ENCODE peak calls at places on chromosomes 12 and 14, in ten cellular contexts. One of them, this sample, is unnamed.

GRCh38 chr12:13193403-13194100 is 3.0 kb upstream of the EMP1 start:
- DNase-seq in SK-N-SH: no peak
- DNase-seq in IMR-90: no peak
- DNase-seq in CD4-positive, alpha-beta T cell: no peak
- DNase-seq in OCI-LY7: no peak
- DNase-seq in CD14-positive monocyte: no peak
- DNase-seq in neural crest cell: no peak
- DNase-seq in Caco-2: no peak
- DNase-seq in osteocyte: no peak
- DNase-seq in brain microvascular endothelial cell: no peak
- DNase-seq in this sample: no peak

GRCh38 chr12:100043657-100044056 is 58.9 kb upstream of the ANKS1B start:
- DNase-seq in SK-N-SH: no peak
- DNase-seq in IMR-90: no peak
- DNase-seq in CD4-positive, alpha-beta T cell: no peak
- DNase-seq in OCI-LY7: no peak
- DNase-seq in CD14-positive monocyte: no peak
- DNase-seq in neural crest cell: no peak
- DNase-seq in Caco-2: no peak
- DNase-seq in osteocyte: no peak
- DNase-seq in brain microvascular endothelial cell: no peak
- DNase-seq in this sample: no peak

GRCh38 chr12:18165422-18165871 is 75.5 kb upstream of the RERGL start:
- DNase-seq in SK-N-SH: no peak
- DNase-seq in IMR-90: peak; percentile 20
- DNase-seq in CD4-positive, alpha-beta T cell: no peak
- DNase-seq in OCI-LY7: peak; percentile 25
- DNase-seq in CD14-positive monocyte: no peak
- DNase-seq in neural crest cell: no peak
- DNase-seq in Caco-2: no peak
- DNase-seq in osteocyte: no peak
- DNase-seq in brain microvascular endothelial cell: peak; percentile 52
- DNase-seq in this sample: no peak

GRCh38 chr12:19227190-19227879 is 97.8 kb downstream of the PLEKHA5 start:
- DNase-seq in SK-N-SH: no peak
- DNase-seq in IMR-90: no peak
- DNase-seq in CD4-positive, alpha-beta T cell: no peak
- DNase-seq in OCI-LY7: no peak
- DNase-seq in CD14-positive monocyte: no peak
- DNase-seq in neural crest cell: no peak
- DNase-seq in Caco-2: no peak
- DNase-seq in osteocyte: no peak
- DNase-seq in brain microvascular endothelial cell: no peak
- DNase-seq in this sample: no peak

GRCh38 chr14:103139371-103140016 is 16.2 kb downstream of the TNFAIP2 start:
- DNase-seq in SK-N-SH: no peak
- DNase-seq in IMR-90: no peak
- DNase-seq in CD4-positive, alpha-beta T cell: no peak
- DNase-seq in OCI-LY7: no peak
- DNase-seq in CD14-positive monocyte: no peak
- DNase-seq in neural crest cell: no peak
- DNase-seq in Caco-2: no peak
- DNase-seq in osteocyte: no peak
- DNase-seq in brain microvascular endothelial cell: no peak
- DNase-seq in this sample: no peak

GRCh38 chr12:11746024-11746771 is 96.7 kb downstream of the ETV6 start:
- DNase-seq in SK-N-SH: no peak
- DNase-seq in IMR-90: peak; percentile 55
- DNase-seq in CD4-positive, alpha-beta T cell: no peak
- DNase-seq in OCI-LY7: peak; percentile 51
- DNase-seq in CD14-positive monocyte: peak; percentile 85
- DNase-seq in neural crest cell: no peak
- DNase-seq in Caco-2: no peak
- DNase-seq in osteocyte: no peak
- DNase-seq in brain microvascular endothelial cell: no peak
- DNase-seq in this sample: no peak

GRCh38 chr14:37202265-37202664 is 4.5 kb downstream of the MIPOL1 start:
- DNase-seq in SK-N-SH: no peak
- DNase-seq in IMR-90: peak; percentile 45
- DNase-seq in CD4-positive, alpha-beta T cell: no peak
- DNase-seq in OCI-LY7: no peak
- DNase-seq in CD14-positive monocyte: no peak
- DNase-seq in neural crest cell: no peak
- DNase-seq in Caco-2: no peak
- DNase-seq in osteocyte: no peak
- DNase-seq in brain microvascular endothelial cell: peak; percentile 7
- DNase-seq in this sample: no peak

GRCh38 chr14:105852378-105853088 is 326.1 kb downstream of the TMEM121 start:
- DNase-seq in SK-N-SH: peak; percentile 47
- DNase-seq in IMR-90: no peak
- DNase-seq in CD4-positive, alpha-beta T cell: no peak
- DNase-seq in OCI-LY7: peak; percentile 78
- DNase-seq in CD14-positive monocyte: no peak
- DNase-seq in neural crest cell: no peak
- DNase-seq in Caco-2: peak; percentile 27
- DNase-seq in osteocyte: no peak
- DNase-seq in brain microvascular endothelial cell: no peak
- DNase-seq in this sample: no peak

GRCh38 chr12:93616584-93617101 is 44.2 kb downstream of the SOCS2 start:
- DNase-seq in SK-N-SH: no peak
- DNase-seq in IMR-90: peak; percentile 81
- DNase-seq in CD4-positive, alpha-beta T cell: no peak
- DNase-seq in OCI-LY7: no peak
- DNase-seq in CD14-positive monocyte: no peak
- DNase-seq in neural crest cell: no peak
- DNase-seq in Caco-2: no peak
- DNase-seq in osteocyte: peak; percentile 48
- DNase-seq in brain microvascular endothelial cell: no peak
- DNase-seq in this sample: no peak

GRCh38 chr14:103028161-103028767 is 29.1 kb downstream of the CDC42BPB start:
- DNase-seq in SK-N-SH: no peak
- DNase-seq in IMR-90: no peak
- DNase-seq in CD4-positive, alpha-beta T cell: no peak
- DNase-seq in OCI-LY7: no peak
- DNase-seq in CD14-positive monocyte: no peak
- DNase-seq in neural crest cell: no peak
- DNase-seq in Caco-2: no peak
- DNase-seq in osteocyte: no peak
- DNase-seq in brain microvascular endothelial cell: no peak
- DNase-seq in this sample: no peak

GRCh38 chr14:85439696-85440328 is 90.1 kb upstream of the FLRT2 start:
- DNase-seq in SK-N-SH: no peak
- DNase-seq in IMR-90: no peak
- DNase-seq in CD4-positive, alpha-beta T cell: no peak
- DNase-seq in OCI-LY7: no peak
- DNase-seq in CD14-positive monocyte: no peak
- DNase-seq in neural crest cell: no peak
- DNase-seq in Caco-2: no peak
- DNase-seq in osteocyte: no peak
- DNase-seq in brain microvascular endothelial cell: peak; percentile 45
- DNase-seq in this sample: no peak

GRCh38 chr12:1592444-1593231 is 1.7 kb downstream of the FBXL14 start:
- DNase-seq in SK-N-SH: peak; percentile 66
- DNase-seq in IMR-90: peak; percentile 84
- DNase-seq in CD4-positive, alpha-beta T cell: peak; percentile 33
- DNase-seq in OCI-LY7: peak; percentile 77
- DNase-seq in CD14-positive monocyte: no peak
- DNase-seq in neural crest cell: peak; percentile 39
- DNase-seq in Caco-2: no peak
- DNase-seq in osteocyte: no peak
- DNase-seq in brain microvascular endothelial cell: peak; percentile 72
- DNase-seq in this sample: peak; percentile 36
- TF ChIP-seq CTCF in SK-N-SH: no peak
- TF ChIP-seq CTCF in IMR-90: peak; percentile 11
- TF ChIP-seq CTCF in CD4-positive, alpha-beta T cell: no peak
- TF ChIP-seq CTCF in OCI-LY7: peak; percentile 19
- TF ChIP-seq CTCF in CD14-positive monocyte: no peak
- TF ChIP-seq CTCF in neural crest cell: peak; percentile 41
- TF ChIP-seq CTCF in Caco-2: no peak
- TF ChIP-seq CTCF in osteocyte: peak; percentile 25
- TF ChIP-seq CTCF in brain microvascular endothelial cell: peak; percentile 39
- TF ChIP-seq CTCF in this sample: no peak

GRCh38 chr14:94142836-94143235 is 13.4 kb upstream of the IFI27L2 start:
- DNase-seq in SK-N-SH: no peak
- DNase-seq in IMR-90: no peak
- DNase-seq in CD4-positive, alpha-beta T cell: no peak
- DNase-seq in OCI-LY7: no peak
- DNase-seq in CD14-positive monocyte: no peak
- DNase-seq in neural crest cell: no peak
- DNase-seq in Caco-2: no peak
- DNase-seq in osteocyte: no peak
- DNase-seq in brain microvascular endothelial cell: no peak
- DNase-seq in this sample: no peak

GRCh38 chr14:94143239-94143638 is 13.8 kb upstream of the IFI27L2 start:
- DNase-seq in SK-N-SH: no peak
- DNase-seq in IMR-90: no peak
- DNase-seq in CD4-positive, alpha-beta T cell: no peak
- DNase-seq in OCI-LY7: peak; percentile 41
- DNase-seq in CD14-positive monocyte: no peak
- DNase-seq in neural crest cell: no peak
- DNase-seq in Caco-2: no peak
- DNase-seq in osteocyte: peak; percentile 32
- DNase-seq in brain microvascular endothelial cell: no peak
- DNase-seq in this sample: no peak

GRCh38 chr14:94145902-94146527 is 16.6 kb upstream of the IFI27L2 start:
- DNase-seq in SK-N-SH: no peak
- DNase-seq in IMR-90: no peak
- DNase-seq in CD4-positive, alpha-beta T cell: no peak
- DNase-seq in OCI-LY7: peak; percentile 58
- DNase-seq in CD14-positive monocyte: no peak
- DNase-seq in neural crest cell: no peak
- DNase-seq in Caco-2: no peak
- DNase-seq in osteocyte: peak; percentile 34
- DNase-seq in brain microvascular endothelial cell: no peak
- DNase-seq in this sample: no peak

GRCh38 chr14:94143711-94144110 is 14.3 kb upstream of the IFI27L2 start:
- DNase-seq in SK-N-SH: no peak
- DNase-seq in IMR-90: no peak
- DNase-seq in CD4-positive, alpha-beta T cell: no peak
- DNase-seq in OCI-LY7: no peak
- DNase-seq in CD14-positive monocyte: no peak
- DNase-seq in neural crest cell: no peak
- DNase-seq in Caco-2: no peak
- DNase-seq in osteocyte: peak; percentile 30
- DNase-seq in brain microvascular endothelial cell: no peak
- DNase-seq in this sample: no peak

DNA sequence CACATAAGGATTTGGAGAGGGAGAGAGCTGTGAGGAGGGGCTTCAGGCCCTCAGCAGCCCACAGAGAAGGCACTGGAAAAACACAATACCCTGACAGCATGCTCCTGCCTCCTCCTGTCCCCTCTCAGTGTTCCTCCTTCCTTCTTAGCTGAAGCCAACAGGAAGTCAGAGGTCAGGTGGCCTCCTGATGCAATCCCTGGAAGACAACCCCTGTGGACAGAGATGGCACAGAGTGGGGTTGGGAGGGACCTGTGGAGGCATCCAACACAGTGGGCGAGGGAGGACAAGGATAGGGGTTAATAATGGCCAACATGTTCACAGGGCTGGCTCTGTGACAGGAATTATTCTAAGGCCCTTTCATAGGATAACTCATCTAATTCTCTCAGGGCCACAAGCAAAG is 15.4 kb upstream of the IFI27L2 start:
- DNase-seq in SK-N-SH: no peak
- DNase-seq in IMR-90: no peak
- DNase-seq in CD4-positive, alpha-beta T cell: no peak
- DNase-seq in OCI-LY7: no peak
- DNase-seq in CD14-positive monocyte: no peak
- DNase-seq in neural crest cell: no peak
- DNase-seq in Caco-2: no peak
- DNase-seq in osteocyte: peak; percentile 48
- DNase-seq in brain microvascular endothelial cell: no peak
- DNase-seq in this sample: no peak
- TF ChIP-seq CTCF in SK-N-SH: no peak
- TF ChIP-seq CTCF in IMR-90: no peak
- TF ChIP-seq CTCF in CD4-positive, alpha-beta T cell: no peak
- TF ChIP-seq CTCF in OCI-LY7: no peak
- TF ChIP-seq CTCF in CD14-positive monocyte: no peak
- TF ChIP-seq CTCF in neural crest cell: no peak
- TF ChIP-seq CTCF in Caco-2: no peak
- TF ChIP-seq CTCF in osteocyte: no peak
- TF ChIP-seq CTCF in brain microvascular endothelial cell: no peak
- TF ChIP-seq CTCF in this sample: no peak

GRCh38 chr12:89706551-89707348 is 1.9 kb downstream of the ATP2B1 start:
- DNase-seq in SK-N-SH: peak; percentile 27
- DNase-seq in IMR-90: peak; percentile 19
- DNase-seq in CD4-positive, alpha-beta T cell: no peak
- DNase-seq in OCI-LY7: peak; percentile 21
- DNase-seq in CD14-positive monocyte: no peak
- DNase-seq in neural crest cell: no peak
- DNase-seq in Caco-2: no peak
- DNase-seq in osteocyte: no peak
- DNase-seq in brain microvascular endothelial cell: no peak
- DNase-seq in this sample: no peak
- TF ChIP-seq CTCF in SK-N-SH: peak; percentile 6
- TF ChIP-seq CTCF in IMR-90: no peak
- TF ChIP-seq CTCF in CD4-positive, alpha-beta T cell: no peak
- TF ChIP-seq CTCF in OCI-LY7: peak; percentile 69
- TF ChIP-seq CTCF in CD14-positive monocyte: no peak
- TF ChIP-seq CTCF in neural crest cell: no peak
- TF ChIP-seq CTCF in Caco-2: no peak
- TF ChIP-seq CTCF in osteocyte: no peak
- TF ChIP-seq CTCF in brain microvascular endothelial cell: no peak
- TF ChIP-seq CTCF in this sample: no peak

GRCh38 chr14:56129092-56129491 is 10.9 kb downstream of the PELI2 start:
- DNase-seq in SK-N-SH: no peak
- DNase-seq in IMR-90: no peak
- DNase-seq in CD4-positive, alpha-beta T cell: no peak
- DNase-seq in OCI-LY7: no peak
- DNase-seq in CD14-positive monocyte: no peak
- DNase-seq in neural crest cell: no peak
- DNase-seq in Caco-2: no peak
- DNase-seq in osteocyte: no peak
- DNase-seq in brain microvascular endothelial cell: no peak
- DNase-seq in this sample: no peak

GRCh38 chr14:56129941-56130340 is 11.7 kb downstream of the PELI2 start:
- DNase-seq in SK-N-SH: no peak
- DNase-seq in IMR-90: no peak
- DNase-seq in CD4-positive, alpha-beta T cell: no peak
- DNase-seq in OCI-LY7: no peak
- DNase-seq in CD14-positive monocyte: no peak
- DNase-seq in neural crest cell: no peak
- DNase-seq in Caco-2: no peak
- DNase-seq in osteocyte: no peak
- DNase-seq in brain microvascular endothelial cell: no peak
- DNase-seq in this sample: no peak

GRCh38 chr14:56125772-56126411 is 7.7 kb downstream of the PELI2 start:
- DNase-seq in SK-N-SH: no peak
- DNase-seq in IMR-90: no peak
- DNase-seq in CD4-positive, alpha-beta T cell: no peak
- DNase-seq in OCI-LY7: no peak
- DNase-seq in CD14-positive monocyte: no peak
- DNase-seq in neural crest cell: no peak
- DNase-seq in Caco-2: no peak
- DNase-seq in osteocyte: no peak
- DNase-seq in brain microvascular endothelial cell: no peak
- DNase-seq in this sample: no peak

GRCh38 chr14:56126514-56126913 is 8.3 kb downstream of the PELI2 start:
- DNase-seq in SK-N-SH: no peak
- DNase-seq in IMR-90: no peak
- DNase-seq in CD4-positive, alpha-beta T cell: no peak
- DNase-seq in OCI-LY7: no peak
- DNase-seq in CD14-positive monocyte: no peak
- DNase-seq in neural crest cell: no peak
- DNase-seq in Caco-2: no peak
- DNase-seq in osteocyte: no peak
- DNase-seq in brain microvascular endothelial cell: no peak
- DNase-seq in this sample: no peak

GRCh38 chr14:56127156-56127555 is 8.9 kb downstream of the PELI2 start:
- DNase-seq in SK-N-SH: no peak
- DNase-seq in IMR-90: no peak
- DNase-seq in CD4-positive, alpha-beta T cell: no peak
- DNase-seq in OCI-LY7: no peak
- DNase-seq in CD14-positive monocyte: no peak
- DNase-seq in neural crest cell: no peak
- DNase-seq in Caco-2: no peak
- DNase-seq in osteocyte: no peak
- DNase-seq in brain microvascular endothelial cell: no peak
- DNase-seq in this sample: no peak
- TF ChIP-seq CTCF in SK-N-SH: no peak
- TF ChIP-seq CTCF in IMR-90: no peak
- TF ChIP-seq CTCF in CD4-positive, alpha-beta T cell: no peak
- TF ChIP-seq CTCF in OCI-LY7: no peak
- TF ChIP-seq CTCF in CD14-positive monocyte: no peak
- TF ChIP-seq CTCF in neural crest cell: no peak
- TF ChIP-seq CTCF in Caco-2: no peak
- TF ChIP-seq CTCF in osteocyte: no peak
- TF ChIP-seq CTCF in brain microvascular endothelial cell: no peak
- TF ChIP-seq CTCF in this sample: no peak

This sample was measured in omental fat pad.